ENCODE peak calls at places on chromosomes 1 and 21, in five cellular contexts. Z is SK-MEL-5; S is activated CD4-positive, alpha-beta T cell treated with anti-CD3 and anti-CD28 coated beads, Interleukin-2, amount 50 U/mL, for 48 hours; B is stimulated activated CD8-positive, alpha-beta memory T cell treated with anti-CD3 and anti-CD28 coated beads, Interleukin-4, amount 100 ng/mL, for 24 hours; K is type B pancreatic cell. G is an unnamed sample.

GRCh38 chr21:32844653-32845443 is 73.3 kb upstream of the PAXBP1 start:
- DNase-seq in S (no peak), B (no peak), K (no peak), Z (peak), G (no peak)

GRCh38 chr1:60972841-60973364 is 109.5 kb upstream of the NFIA start:
- DNase-seq in K (no peak), S (no peak), Z (no peak), B (no peak), G (no peak)

GRCh38 chr1:206772228-206773002 is at the start of gene IL10:
- DNase-seq in B (no peak), Z (no peak), S (no peak), K (no peak), G (no peak)

GRCh38 chr1:27539901-27540861 is 50.2 kb upstream of the WASF2 start:
- DNase-seq in Z (peak), B (no peak), K (no peak), S (no peak), G (peak)

GRCh38 chr1:46199233-46199749 is 1.1 kb upstream of the POMGNT1 start:
- DNase-seq in Z (no peak), B (no peak), K (no peak), S (no peak), G (no peak)

GRCh38 chr21:46005481-46005881 is 23.9 kb downstream of the COL6A1 start:
- DNase-seq in B (no peak), Z (no peak), S (no peak), K (no peak), G (peak)

GRCh38 chr1:167043752-167044488 is 46.3 kb downstream of the GPA33 start:
- DNase-seq in S (peak), Z (peak), B (peak), K (no peak), G (no peak)

GRCh38 chr1:150696590-150696989 is 364 bp downstream of the GOLPH3L start:
- DNase-seq in Z (no peak), S (no peak), K (no peak), B (no peak), G (no peak)

G was measured in osteocyte.